ENCODE peak calls at places on chromosomes 7 and 10, in five cellular contexts. S is PC-9, G is SK-N-SH, R is neural progenitor cell, A is PC-3. U is an unnamed sample.

GRCh38 chr7:88256906-88257305 is 37.1 kb upstream of the SRI start:
- DNase-seq in S (no peak), G (no peak), R (no peak), A (peak; percentile 46), U (no peak)

GRCh38 chr10:61764486-61764885 is 101.8 kb downstream of the CABCOCO1 start:
- DNase-seq in S (no peak), G (no peak), R (no peak), A (no peak), U (no peak)

GRCh38 chr10:130647341-130647740 is 511.1 kb downstream of the GLRX3 start:
- DNase-seq in S (no peak), G (no peak), R (no peak), A (no peak), U (no peak)

GRCh38 chr10:76127984-76128589 is 696.7 kb downstream of the LRMDA start:
- DNase-seq in S (no peak), G (no peak), R (no peak), A (no peak), U (no peak)

GRCh38 chr7:103983201-103983977 is 6.1 kb downstream of the RELN start:
- DNase-seq in S (no peak), G (no peak), R (no peak), A (no peak), U (no peak)

GRCh38 chr10:104546756-104547155 is 94.3 kb upstream of the SORCS3 start:
- DNase-seq in S (no peak), G (no peak), R (peak; percentile 16), A (no peak), U (no peak)

GRCh38 chr10:51001587-51001986 is 72.7 kb upstream of the PRKG1 start:
- DNase-seq in S (no peak), G (peak; percentile 50), R (peak; percentile 51), A (peak; percentile 85), U (peak; percentile 64)

GRCh38 chr7:143043391-143043790 is 8.8 kb upstream of the OR6V1 start:
- DNase-seq in S (no peak), G (no peak), R (no peak), A (no peak), U (peak; percentile 24)

GRCh38 chr7:84231157-84231556 is 36.6 kb upstream of the SEMA3A start:
- DNase-seq in S (no peak), G (no peak), R (no peak), A (no peak), U (peak; percentile 70)

GRCh38 chr7:79504607-79505389 is 51.3 kb upstream of the MAGI2 start:
- DNase-seq in S (no peak), G (no peak), R (peak; percentile 51), A (peak; percentile 6), U (peak; percentile 18)

GRCh38 chr7:98049034-98049433 is 57.6 kb upstream of the LMTK2 start:
- DNase-seq in S (peak; percentile 86), G (no peak), R (no peak), A (peak; percentile 89), U (no peak)

GRCh38 chr7:69577221-69577620 is 21.1 kb upstream of the AUTS2 start:
- DNase-seq in S (no peak), G (no peak), R (no peak), A (no peak), U (peak; percentile 32)

GRCh38 chr7:111853231-111853990 is 291.1 kb upstream of the IMMP2L start:
- DNase-seq in S (no peak), G (no peak), R (peak; percentile 49), A (no peak), U (peak; percentile 41)

GRCh38 chr10:44965104-44965503 is 5.5 kb downstream of the RASSF4 start:
- DNase-seq in S (no peak), G (no peak), R (no peak), A (no peak), U (no peak)
- H3F3A ChIP-seq in S (peaks cover 12% of the 10 kb centered on the region), G (no peaks in the 10 kb centered on the region), R (peaks cover 18% of the 10 kb centered on the region), A (no peaks in the 10 kb centered on the region), U (no peaks in the 10 kb centered on the region)

GRCh38 chr10:27536437-27536836 is 32.3 kb downstream of the RAB18 start:
- DNase-seq in S (no peak), G (no peak), R (no peak), A (no peak), U (no peak)

GRCh38 chr10:27537166-27537565 is 33.1 kb downstream of the RAB18 start:
- DNase-seq in S (no peak), G (no peak), R (no peak), A (no peak), U (no peak)

GRCh38 chr10:27540672-27541071 is 36.6 kb downstream of the RAB18 start:
- DNase-seq in S (no peak), G (no peak), R (no peak), A (no peak), U (no peak)

GRCh38 chr10:27535312-27535711 is 31.2 kb downstream of the RAB18 start:
- DNase-seq in S (no peak), G (no peak), R (no peak), A (no peak), U (no peak)

GRCh38 chr10:27537812-27538211 is 33.7 kb downstream of the RAB18 start:
- DNase-seq in S (no peak), G (no peak), R (no peak), A (no peak), U (no peak)
- H3K27ac ChIP-seq in S (no peak overlapping the region), G (no peak overlapping the region), R (no peak overlapping the region), A (no peak overlapping the region), U (no peak overlapping the region)

GRCh38 chr10:43965033-43965917 is 316.6 kb upstream of the ZNF32 start:
- DNase-seq in S (no peak), G (no peak), R (no peak), A (no peak), U (peak; percentile 36)
- H4K20me1 ChIP-seq in S (no peaks in the 10 kb centered on the region), G (no peaks in the 10 kb centered on the region), R (no peaks in the 10 kb centered on the region), A (no peaks in the 10 kb centered on the region), U (no peaks in the 10 kb centered on the region)

DNA sequence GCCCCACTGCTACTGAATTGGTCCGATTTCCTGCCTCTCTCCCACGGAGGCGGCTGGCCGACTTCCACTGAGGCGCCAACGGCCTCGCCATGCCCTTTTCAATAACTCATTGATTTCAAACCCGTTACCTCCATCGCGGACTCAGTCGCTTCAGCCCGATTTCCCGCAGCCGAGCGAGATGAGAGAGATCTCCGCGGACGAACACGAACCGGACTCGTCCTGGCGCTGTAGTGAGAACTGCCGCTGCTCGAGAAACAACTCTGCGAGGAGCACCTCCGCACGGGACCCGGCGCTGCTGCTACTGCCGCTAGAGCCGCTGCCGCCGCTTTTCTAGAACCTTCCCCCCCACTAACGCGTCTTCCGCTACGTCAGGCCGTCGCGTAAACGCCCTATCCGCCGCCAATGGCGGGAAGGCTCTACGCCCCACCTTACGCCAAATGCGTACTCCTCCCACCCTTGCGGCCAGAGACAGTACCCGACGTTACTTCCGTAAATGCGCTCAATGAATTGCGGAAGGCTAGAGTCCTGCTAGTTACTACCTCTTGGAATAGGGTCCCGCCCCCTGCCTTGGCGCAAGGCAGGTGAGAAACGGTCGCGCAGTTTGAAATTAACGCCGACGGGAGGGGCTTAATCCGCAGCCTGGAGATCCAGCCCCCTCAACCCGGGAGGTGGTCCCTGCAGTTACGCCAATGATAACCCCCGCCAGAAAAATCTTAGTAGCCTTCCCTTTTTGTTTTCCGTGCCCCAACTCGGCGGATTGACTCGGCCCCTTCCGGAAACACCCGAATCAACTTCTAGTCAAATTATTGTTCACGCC is at the start of gene HNRNPA2B1:
- DNase-seq in S (peak; percentile 99), G (peak; percentile 88), R (peak; percentile 98), A (peak; percentile 98), U (peak; percentile 97)
- H3F3A ChIP-seq in S (peaks cover 54% of the 10 kb centered on the region), G (peaks cover 43% of the 10 kb centered on the region), R (peaks cover 63% of the 10 kb centered on the region), A (peaks cover 19% of the 10 kb centered on the region), U (peaks cover 47% of the 10 kb centered on the region)

DNA sequence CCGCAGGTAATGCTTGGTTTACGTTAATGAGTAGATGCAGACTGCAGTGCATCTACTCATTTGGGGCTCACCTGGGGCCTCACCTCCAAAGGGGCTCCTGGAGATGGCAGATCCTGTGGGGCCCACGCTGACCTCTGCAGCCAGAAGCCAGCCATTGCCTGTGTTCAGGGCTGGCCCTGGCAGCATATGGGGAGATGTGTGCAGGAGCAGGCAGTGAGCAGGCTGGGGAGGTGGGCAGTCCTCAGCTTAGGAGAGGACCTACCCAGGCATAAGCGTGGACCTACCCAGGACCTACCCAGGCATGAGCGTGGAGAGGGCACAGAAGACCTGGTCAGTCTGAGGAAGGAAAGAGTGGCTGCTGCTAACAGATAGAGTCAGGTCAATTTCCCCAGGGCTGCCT is 178.5 kb downstream of the PTPRN2 start:
- DNase-seq in S (no peak), G (no peak), R (no peak), A (no peak), U (no peak)
- H3K27ac ChIP-seq in S (no peak overlapping the region), G (no peak overlapping the region), R (no peak overlapping the region), A (no peak overlapping the region), U (no peak overlapping the region)

GRCh38 chr7:1101580-1102431 is 13.9 kb downstream of the GPER1 start:
- DNase-seq in S (no peak), G (no peak), R (no peak), A (no peak), U (no peak)
- H4K20me1 ChIP-seq in S (peaks cover 43% of the 10 kb centered on the region), G (peaks cover 19% of the 10 kb centered on the region), R (peaks cover 32% of the 10 kb centered on the region), A (no peaks in the 10 kb centered on the region), U (no peaks in the 10 kb centered on the region)